ENCODE peak calls at places on chromosomes 7 and 10, in eight cellular contexts. One of them, this sample, is unnamed.

GRCh38 chr7:112383671-112384417 is 66.4 kb upstream of the IFRD1 start:
- DNase-seq in Calu3: no peak
- DNase-seq in transverse colon: no peak
- DNase-seq in WERI-Rb-1: no peak
- DNase-seq in bronchial epithelial cell: peak; percentile 21
- DNase-seq in PC-3: peak; percentile 45
- DNase-seq in astrocyte of the spinal cord: no peak
- DNase-seq in mesothelial cell of epicardium: no peak
- DNase-seq in this sample: no peak

GRCh38 chr10:44804661-44805060 is 106.5 kb upstream of the TMEM72 start:
- DNase-seq in Calu3: no peak
- DNase-seq in transverse colon: no peak
- DNase-seq in WERI-Rb-1: no peak
- DNase-seq in bronchial epithelial cell: no peak
- DNase-seq in PC-3: no peak
- DNase-seq in astrocyte of the spinal cord: peak; percentile 15
- DNase-seq in mesothelial cell of epicardium: no peak
- DNase-seq in this sample: no peak

GRCh38 chr7:92797693-92798092 is 38.7 kb downstream of the CDK6 start:
- DNase-seq in Calu3: no peak
- DNase-seq in transverse colon: no peak
- DNase-seq in WERI-Rb-1: no peak
- DNase-seq in bronchial epithelial cell: peak; percentile 34
- DNase-seq in PC-3: no peak
- DNase-seq in astrocyte of the spinal cord: no peak
- DNase-seq in mesothelial cell of epicardium: no peak
- DNase-seq in this sample: no peak

GRCh38 chr7:153030976-153031375 is 271.4 kb downstream of the ACTR3B start:
- DNase-seq in Calu3: no peak
- DNase-seq in transverse colon: no peak
- DNase-seq in WERI-Rb-1: peak; percentile 66
- DNase-seq in bronchial epithelial cell: no peak
- DNase-seq in PC-3: no peak
- DNase-seq in astrocyte of the spinal cord: no peak
- DNase-seq in mesothelial cell of epicardium: no peak
- DNase-seq in this sample: no peak

GRCh38 chr7:151876899-151877777 is at the start of gene PRKAG2:
- DNase-seq in Calu3: peak; percentile 39
- DNase-seq in transverse colon: peak; percentile 75
- DNase-seq in WERI-Rb-1: peak; percentile 55
- DNase-seq in bronchial epithelial cell: peak; percentile 15
- DNase-seq in PC-3: peak; percentile 35
- DNase-seq in astrocyte of the spinal cord: peak; percentile 30
- DNase-seq in mesothelial cell of epicardium: no peak
- DNase-seq in this sample: peak; percentile 69

GRCh38 chr7:81415181-81415580 is 354.7 kb downstream of the HGF start:
- DNase-seq in Calu3: no peak
- DNase-seq in transverse colon: no peak
- DNase-seq in WERI-Rb-1: no peak
- DNase-seq in bronchial epithelial cell: peak; percentile 38
- DNase-seq in PC-3: peak; percentile 60
- DNase-seq in astrocyte of the spinal cord: peak; percentile 50
- DNase-seq in mesothelial cell of epicardium: no peak
- DNase-seq in this sample: no peak

GRCh38 chr7:45238806-45239205 is 81.2 kb downstream of the RAMP3 start:
- DNase-seq in Calu3: no peak
- DNase-seq in transverse colon: no peak
- DNase-seq in WERI-Rb-1: no peak
- DNase-seq in bronchial epithelial cell: peak; percentile 73
- DNase-seq in PC-3: peak; percentile 21
- DNase-seq in astrocyte of the spinal cord: no peak
- DNase-seq in mesothelial cell of epicardium: no peak
- DNase-seq in this sample: no peak

GRCh38 chr7:93249749-93250148 is 17.6 kb downstream of the VPS50 start:
- DNase-seq in Calu3: no peak
- DNase-seq in transverse colon: no peak
- DNase-seq in WERI-Rb-1: no peak
- DNase-seq in bronchial epithelial cell: peak; percentile 5
- DNase-seq in PC-3: no peak
- DNase-seq in astrocyte of the spinal cord: peak; percentile 12
- DNase-seq in mesothelial cell of epicardium: no peak
- DNase-seq in this sample: peak; percentile 18

GRCh38 chr7:29190349-29191045 is 4.1 kb upstream of the CHN2 start:
- DNase-seq in Calu3: no peak
- DNase-seq in transverse colon: no peak
- DNase-seq in WERI-Rb-1: no peak
- DNase-seq in bronchial epithelial cell: peak; percentile 29
- DNase-seq in PC-3: peak; percentile 63
- DNase-seq in astrocyte of the spinal cord: no peak
- DNase-seq in mesothelial cell of epicardium: no peak
- DNase-seq in this sample: no peak

GRCh38 chr7:18753972-18754610 is 258.5 kb downstream of the HDAC9 start:
- DNase-seq in Calu3: no peak
- DNase-seq in transverse colon: no peak
- DNase-seq in WERI-Rb-1: no peak
- DNase-seq in bronchial epithelial cell: no peak
- DNase-seq in PC-3: no peak
- DNase-seq in astrocyte of the spinal cord: peak; percentile 95
- DNase-seq in mesothelial cell of epicardium: no peak
- DNase-seq in this sample: no peak

GRCh38 chr7:79880312-79880711 is 254.3 kb upstream of the GNAI1 start:
- DNase-seq in Calu3: no peak
- DNase-seq in transverse colon: no peak
- DNase-seq in WERI-Rb-1: peak; percentile 10
- DNase-seq in bronchial epithelial cell: no peak
- DNase-seq in PC-3: no peak
- DNase-seq in astrocyte of the spinal cord: no peak
- DNase-seq in mesothelial cell of epicardium: no peak
- DNase-seq in this sample: no peak

GRCh38 chr10:7410306-7410799 is 481 bp downstream of the SFMBT2 start:
- DNase-seq in Calu3: peak; percentile 11
- DNase-seq in transverse colon: peak; percentile 16
- DNase-seq in WERI-Rb-1: no peak
- DNase-seq in bronchial epithelial cell: no peak
- DNase-seq in PC-3: no peak
- DNase-seq in astrocyte of the spinal cord: no peak
- DNase-seq in mesothelial cell of epicardium: no peak
- DNase-seq in this sample: peak; percentile 57

GRCh38 chr10:33129987-33130386 is 172.0 kb upstream of the ITGB1 start:
- DNase-seq in Calu3: peak; percentile 50
- DNase-seq in transverse colon: no peak
- DNase-seq in WERI-Rb-1: no peak
- DNase-seq in bronchial epithelial cell: peak; percentile 51
- DNase-seq in PC-3: no peak
- DNase-seq in astrocyte of the spinal cord: peak; percentile 85
- DNase-seq in mesothelial cell of epicardium: no peak
- DNase-seq in this sample: no peak

GRCh38 chr7:37065779-37066271 is 341.5 kb upstream of the AOAH start:
- DNase-seq in Calu3: no peak
- DNase-seq in transverse colon: no peak
- DNase-seq in WERI-Rb-1: no peak
- DNase-seq in bronchial epithelial cell: peak; percentile 57
- DNase-seq in PC-3: no peak
- DNase-seq in astrocyte of the spinal cord: peak; percentile 28
- DNase-seq in mesothelial cell of epicardium: no peak
- DNase-seq in this sample: no peak

GRCh38 chr10:84118395-84119006 is 20.8 kb upstream of the GHITM start:
- DNase-seq in Calu3: no peak
- DNase-seq in transverse colon: no peak
- DNase-seq in WERI-Rb-1: no peak
- DNase-seq in bronchial epithelial cell: peak; percentile 20
- DNase-seq in PC-3: peak; percentile 35
- DNase-seq in astrocyte of the spinal cord: no peak
- DNase-seq in mesothelial cell of epicardium: no peak
- DNase-seq in this sample: no peak

GRCh38 chr10:79241990-79242619 is 105.2 kb upstream of the PPIF start:
- DNase-seq in Calu3: peak; percentile 57
- DNase-seq in transverse colon: peak; percentile 64
- DNase-seq in WERI-Rb-1: peak; percentile 56
- DNase-seq in bronchial epithelial cell: peak; percentile 48
- DNase-seq in PC-3: peak; percentile 93
- DNase-seq in astrocyte of the spinal cord: peak; percentile 45
- DNase-seq in mesothelial cell of epicardium: no peak
- DNase-seq in this sample: peak; percentile 62

GRCh38 chr10:48444266-48444665 is 137.8 kb downstream of the MAPK8 start:
- DNase-seq in Calu3: no peak
- DNase-seq in transverse colon: no peak
- DNase-seq in WERI-Rb-1: peak; percentile 83
- DNase-seq in bronchial epithelial cell: peak; percentile 54
- DNase-seq in PC-3: peak; percentile 49
- DNase-seq in astrocyte of the spinal cord: peak; percentile 56
- DNase-seq in mesothelial cell of epicardium: no peak
- DNase-seq in this sample: no peak

GRCh38 chr7:99210265-99210970 is 2.5 kb upstream of the KPNA7 start:
- DNase-seq in Calu3: peak; percentile 40
- DNase-seq in transverse colon: no peak
- DNase-seq in WERI-Rb-1: no peak
- DNase-seq in bronchial epithelial cell: peak; percentile 100
- DNase-seq in PC-3: peak; percentile 97
- DNase-seq in astrocyte of the spinal cord: no peak
- DNase-seq in mesothelial cell of epicardium: no peak
- DNase-seq in this sample: no peak

GRCh38 chr10:59127991-59128390 is 48.5 kb upstream of the PHYHIPL start:
- DNase-seq in Calu3: no peak
- DNase-seq in transverse colon: no peak
- DNase-seq in WERI-Rb-1: no peak
- DNase-seq in bronchial epithelial cell: no peak
- DNase-seq in PC-3: no peak
- DNase-seq in astrocyte of the spinal cord: no peak
- DNase-seq in mesothelial cell of epicardium: no peak
- DNase-seq in this sample: no peak
- TF ChIP-seq CTCF in Calu3: no peak
- TF ChIP-seq CTCF in transverse colon: no peak
- TF ChIP-seq CTCF in WERI-Rb-1: no peak
- TF ChIP-seq CTCF in bronchial epithelial cell: no peak
- TF ChIP-seq CTCF in PC-3: no peak
- TF ChIP-seq CTCF in astrocyte of the spinal cord: no peak
- TF ChIP-seq CTCF in mesothelial cell of epicardium: no peak
- TF ChIP-seq CTCF in this sample: no peak

GRCh38 chr7:13309535-13309934 is 622.1 kb downstream of the ARL4A start:
- DNase-seq in Calu3: no peak
- DNase-seq in transverse colon: no peak
- DNase-seq in WERI-Rb-1: no peak
- DNase-seq in bronchial epithelial cell: no peak
- DNase-seq in PC-3: no peak
- DNase-seq in astrocyte of the spinal cord: no peak
- DNase-seq in mesothelial cell of epicardium: no peak
- DNase-seq in this sample: no peak
- TF ChIP-seq CTCF in Calu3: no peak
- TF ChIP-seq CTCF in transverse colon: no peak
- TF ChIP-seq CTCF in WERI-Rb-1: no peak
- TF ChIP-seq CTCF in bronchial epithelial cell: no peak
- TF ChIP-seq CTCF in PC-3: peak; percentile 38
- TF ChIP-seq CTCF in astrocyte of the spinal cord: no peak
- TF ChIP-seq CTCF in mesothelial cell of epicardium: no peak
- TF ChIP-seq CTCF in this sample: no peak

GRCh38 chr7:103990991-103991390 is 1.5 kb upstream of the RELN start:
- DNase-seq in Calu3: no peak
- DNase-seq in transverse colon: no peak
- DNase-seq in WERI-Rb-1: no peak
- DNase-seq in bronchial epithelial cell: no peak
- DNase-seq in PC-3: no peak
- DNase-seq in astrocyte of the spinal cord: no peak
- DNase-seq in mesothelial cell of epicardium: no peak
- DNase-seq in this sample: no peak
- TF ChIP-seq CTCF in Calu3: no peak
- TF ChIP-seq CTCF in transverse colon: no peak
- TF ChIP-seq CTCF in WERI-Rb-1: no peak
- TF ChIP-seq CTCF in bronchial epithelial cell: no peak
- TF ChIP-seq CTCF in PC-3: no peak
- TF ChIP-seq CTCF in astrocyte of the spinal cord: no peak
- TF ChIP-seq CTCF in mesothelial cell of epicardium: no peak
- TF ChIP-seq CTCF in this sample: no peak

DNA sequence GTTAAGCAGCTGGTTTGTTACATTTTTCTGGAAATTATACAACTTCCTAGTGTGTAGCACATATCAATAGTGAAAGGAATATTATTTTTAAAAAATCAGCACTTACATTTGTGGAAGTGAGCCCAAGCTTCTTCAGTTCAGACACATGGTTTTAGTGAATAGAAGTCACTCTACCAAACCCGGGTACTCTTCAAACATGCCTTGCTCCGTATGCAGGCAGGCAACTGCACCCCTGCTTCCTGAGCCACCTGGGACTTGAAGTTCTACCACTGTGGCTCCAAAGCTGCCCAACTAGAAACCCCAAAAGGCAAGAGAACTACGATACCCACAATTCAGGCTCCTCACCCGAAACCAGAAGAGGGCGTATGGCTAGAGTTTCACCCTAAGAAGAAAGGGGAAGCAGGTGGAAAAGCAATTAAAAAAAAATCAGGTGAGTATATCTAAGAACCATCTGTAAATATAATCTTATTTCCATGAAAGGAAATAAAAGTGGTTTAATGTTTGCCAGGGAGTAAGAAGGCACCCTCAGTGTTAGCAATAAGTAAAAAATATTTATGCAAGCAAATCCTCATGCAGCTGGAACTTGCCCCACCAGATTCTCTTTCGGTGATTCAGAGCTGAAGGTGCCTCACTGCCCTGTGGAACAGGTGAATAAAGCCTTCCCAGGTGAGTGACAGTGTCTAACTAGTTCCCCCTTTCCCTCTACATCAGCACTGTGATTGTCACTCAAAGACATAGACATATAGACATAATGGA is at the start of gene MACC1:
- DNase-seq in Calu3: peak; percentile 96
- DNase-seq in transverse colon: peak; percentile 84
- DNase-seq in WERI-Rb-1: no peak
- DNase-seq in bronchial epithelial cell: peak; percentile 95
- DNase-seq in PC-3: peak; percentile 95
- DNase-seq in astrocyte of the spinal cord: no peak
- DNase-seq in mesothelial cell of epicardium: no peak
- DNase-seq in this sample: no peak
- TF ChIP-seq CTCF in Calu3: peak; percentile 79
- TF ChIP-seq CTCF in transverse colon: peak; percentile 37
- TF ChIP-seq CTCF in WERI-Rb-1: no peak
- TF ChIP-seq CTCF in bronchial epithelial cell: peak; percentile 58
- TF ChIP-seq CTCF in PC-3: peak; percentile 67
- TF ChIP-seq CTCF in astrocyte of the spinal cord: no peak
- TF ChIP-seq CTCF in mesothelial cell of epicardium: no peak
- TF ChIP-seq CTCF in this sample: no peak

GRCh38 chr10:117074621-117075020 is 63.4 kb downstream of the VAX1 start:
- DNase-seq in Calu3: no peak
- DNase-seq in transverse colon: peak; percentile 31
- DNase-seq in WERI-Rb-1: peak; percentile 39
- DNase-seq in bronchial epithelial cell: peak; percentile 18
- DNase-seq in PC-3: peak; percentile 48
- DNase-seq in astrocyte of the spinal cord: no peak
- DNase-seq in mesothelial cell of epicardium: no peak
- DNase-seq in this sample: no peak
- TF ChIP-seq CTCF in Calu3: no peak
- TF ChIP-seq CTCF in transverse colon: peak; percentile 16
- TF ChIP-seq CTCF in WERI-Rb-1: peak; percentile 50
- TF ChIP-seq CTCF in bronchial epithelial cell: peak; percentile 27
- TF ChIP-seq CTCF in PC-3: peak; percentile 50
- TF ChIP-seq CTCF in astrocyte of the spinal cord: no peak
- TF ChIP-seq CTCF in mesothelial cell of epicardium: no peak
- TF ChIP-seq CTCF in this sample: no peak

GRCh38 chr7:130413201-130413600 is 27.6 kb downstream of the CEP41 start:
- DNase-seq in Calu3: no peak
- DNase-seq in transverse colon: no peak
- DNase-seq in WERI-Rb-1: no peak
- DNase-seq in bronchial epithelial cell: no peak
- DNase-seq in PC-3: no peak
- DNase-seq in astrocyte of the spinal cord: no peak
- DNase-seq in mesothelial cell of epicardium: no peak
- DNase-seq in this sample: no peak
- TF ChIP-seq CTCF in Calu3: no peak
- TF ChIP-seq CTCF in transverse colon: no peak
- TF ChIP-seq CTCF in WERI-Rb-1: no peak
- TF ChIP-seq CTCF in bronchial epithelial cell: no peak
- TF ChIP-seq CTCF in PC-3: no peak
- TF ChIP-seq CTCF in astrocyte of the spinal cord: no peak
- TF ChIP-seq CTCF in mesothelial cell of epicardium: no peak
- TF ChIP-seq CTCF in this sample: no peak